ENCODE peak calls at places on chromosomes 5 and 9, in six cellular contexts. G is progenitor cell of endocrine pancreas, T is NCI-H1092, B is Right ventricle myocardium superior, R is iris pigment epithelial cell, L is sigmoid colon. S is an unnamed sample.

GRCh38 chr5:147743686-147744332 is 38.7 kb downstream of the JAKMIP2 start:
- DNase-seq in T (peak), G (no peak), L (no peak), R (no peak), B (no peak), S (no peak)

GRCh38 chr9:2872941-2873323 is 29.0 kb upstream of the PUM3 start:
- DNase-seq in B (no peak), R (no peak), L (no peak), G (no peak), T (no peak), S (no peak)

GRCh38 chr5:155631116-155631515 is 617.6 kb downstream of the KIF4B start:
- DNase-seq in T (no peak), B (no peak), G (no peak), L (no peak), R (no peak), S (no peak)

GRCh38 chr5:148619484-148619883 is 34.8 kb downstream of the HTR4 start:
- DNase-seq in R (no peak), L (no peak), B (no peak), T (no peak), G (no peak), S (no peak)

GRCh38 chr9:33614001-33614687 is 90.1 kb downstream of the ANKRD18B start:
- DNase-seq in G (no peak), L (no peak), T (no peak), B (no peak), R (no peak), S (no peak)

GRCh38 chr5:179819296-179820126 is 1.2 kb upstream of the SQSTM1 start:
- DNase-seq in T (peak), G (no peak), R (peak), B (peak), L (peak), S (peak)

GRCh38 chr9:36566813-36567217 is 5.9 kb upstream of the MELK start:
- DNase-seq in B (no peak), G (no peak), L (peak), T (no peak), R (no peak), S (no peak)

GRCh38 chr5:54176066-54176835 is 134.1 kb downstream of the ARL15 start:
- DNase-seq in R (no peak), B (no peak), T (no peak), G (no peak), L (no peak), S (no peak)

GRCh38 chr5:131329187-131329540 is 65.3 kb downstream of the CDC42SE2 start:
- DNase-seq in G (no peak), B (no peak), R (no peak), T (no peak), L (no peak), S (no peak)

GRCh38 chr5:65809817-65810531 is 88.0 kb downstream of the NLN start:
- DNase-seq in L (no peak), G (no peak), B (peak), R (peak), T (no peak), S (no peak)

GRCh38 chr9:132516911-132517310 is 65.5 kb upstream of the BARHL1 start:
- DNase-seq in R (no peak), T (peak), L (no peak), B (no peak), G (no peak), S (no peak)

GRCh38 chr5:105952875-105953274 is 1717.9 kb downstream of the EFNA5 start:
- DNase-seq in B (no peak), R (peak), L (no peak), T (peak), G (no peak), S (no peak)

GRCh38 chr5:165616550-165617430 is 2111.4 kb downstream of the MAT2B start:
- DNase-seq in L (no peak), T (no peak), B (no peak), G (no peak), R (peak), S (no peak)

GRCh38 chr9:8845376-8845775 is 1045.8 kb upstream of the DMAC1 start:
- DNase-seq in R (no peak), L (no peak), G (no peak), T (peak), B (peak), S (no peak)

GRCh38 chr9:109963079-109963478 is 183.1 kb downstream of the PALM2AKAP2 start:
- DNase-seq in B (no peak), R (no peak), L (no peak), T (no peak), G (no peak), S (no peak)

GRCh38 chr5:34717426-34718327 is 61.5 kb downstream of the RAI14 start:
- DNase-seq in R (peak), L (no peak), T (no peak), B (no peak), G (no peak), S (no peak)

GRCh38 chr5:176133877-176134276 is 104.3 kb upstream of the SIMC1 start:
- DNase-seq in T (no peak), G (no peak), B (no peak), R (no peak), L (no peak), S (no peak)

GRCh38 chr9:16248816-16249215 is 621.7 kb downstream of the BNC2 start:
- DNase-seq in G (no peak), T (no peak), R (no peak), L (no peak), B (no peak), S (no peak)

GRCh38 chr9:78348848-78349247 is 51.9 kb downstream of the PSAT1 start:
- DNase-seq in G (no peak), L (no peak), B (no peak), T (no peak), R (no peak), S (no peak)

GRCh38 chr9:134564431-134565170 is 77.0 kb upstream of the COL5A1 start:
- DNase-seq in G (no peak), R (peak), T (no peak), L (peak), B (no peak), S (no peak)

GRCh38 chr5:53991942-53992341 is 318.4 kb downstream of the ARL15 start:
- DNase-seq in L (no peak), B (no peak), R (peak), G (no peak), T (no peak), S (peak)

GRCh38 chr5:140148508-140148907 is 22.8 kb downstream of the IGIP start:
- DNase-seq in R (peak), G (no peak), L (no peak), T (no peak), B (no peak), S (no peak)